ENCODE peak calls at places on chromosomes 5 and 9, in nine cellular contexts. X is BE2C; E is Panc1; C is neuronal stem cell; P is MM.1S; A is lower lobe of right lung; L is right cardiac atrium; Z is CD8-positive, alpha-beta T cell; F is spleen. Y is an unnamed sample.

GRCh38 chr5:151660616-151661015 is 26.1 kb downstream of the SPARC start:
- DNase-seq in P (no peak), X (no peak), F (no peak), Z (no peak), C (no peak), E (no peak), L (no peak), A (no peak), Y (no peak)

GRCh38 chr5:43609752-43610151 is 6.8 kb downstream of the NNT start:
- DNase-seq in C (no peak), E (no peak), L (no peak), A (no peak), X (no peak), Z (no peak), P (peak; percentile 8), F (no peak), Y (no peak)

GRCh38 chr5:74149395-74149794 is 491.1 kb downstream of the ENC1 start:
- DNase-seq in L (peak; percentile 51), E (no peak), C (no peak), Z (no peak), F (no peak), X (no peak), A (peak; percentile 73), P (no peak), Y (no peak)

GRCh38 chr9:111527347-111527746 is 2.4 kb downstream of the ZNF483 start:
- DNase-seq in C (no peak), X (no peak), F (no peak), L (no peak), E (no peak), A (no peak), P (no peak), Z (no peak), Y (no peak)

GRCh38 chr5:32144637-32145207 is 29.4 kb downstream of the GOLPH3 start:
- DNase-seq in P (no peak), A (no peak), F (no peak), Z (no peak), E (no peak), X (no peak), L (peak; percentile 76), C (no peak), Y (no peak)

GRCh38 chr5:67724412-67725135 is 491.0 kb upstream of the PIK3R1 start:
- DNase-seq in C (no peak), E (no peak), F (no peak), A (no peak), X (no peak), L (peak; percentile 18), Z (no peak), P (no peak), Y (no peak)

GRCh38 chr5:95783661-95784060 is 38.9 kb downstream of the GLRX start:
- DNase-seq in L (no peak), A (no peak), E (no peak), P (no peak), X (no peak), F (no peak), C (no peak), Z (no peak), Y (no peak)

GRCh38 chr9:22148876-22149637 is 140.0 kb upstream of the CDKN2B start:
- DNase-seq in Z (no peak), E (no peak), P (no peak), A (no peak), C (no peak), L (no peak), X (no peak), F (no peak), Y (no peak)

GRCh38 chr9:111720170-111720569 is 58.8 kb downstream of the GNG10 start:
- DNase-seq in F (no peak), L (no peak), X (no peak), P (no peak), E (no peak), C (no peak), A (no peak), Z (no peak), Y (peak; percentile 6)

GRCh38 chr5:94893404-94894145 is 275.1 kb downstream of the SLF1 start:
- DNase-seq in Z (no peak), E (no peak), L (no peak), C (peak; percentile 50), F (no peak), A (no peak), X (peak; percentile 12), P (no peak), Y (peak; percentile 24)

GRCh38 chr5:16721151-16722102 is 104.6 kb upstream of the RETREG1 start:
- DNase-seq in C (no peak), X (no peak), L (no peak), E (no peak), F (no peak), Z (no peak), A (no peak), P (no peak), Y (peak; percentile 42)

GRCh38 chr5:113128082-113128481 is 151.5 kb downstream of the DCP2 start:
- DNase-seq in F (no peak), E (no peak), X (no peak), A (no peak), L (no peak), Z (no peak), P (no peak), C (no peak), Y (no peak)

GRCh38 chr5:36739751-36740221 is 133.4 kb downstream of the SLC1A3 start:
- DNase-seq in F (no peak), P (peak; percentile 82), C (peak; percentile 73), Z (peak; percentile 73), X (peak; percentile 78), L (peak; percentile 87), E (peak; percentile 76), A (peak; percentile 78), Y (peak; percentile 88)

GRCh38 chr9:131398204-131398603 is 4.3 kb downstream of the PRRC2B start:
- DNase-seq in L (peak; percentile 60), Z (peak; percentile 72), C (no peak), A (peak; percentile 59), E (no peak), X (no peak), F (peak; percentile 84), P (peak; percentile 89), Y (no peak)

GRCh38 chr5:150167908-150168307 is 1.3 kb downstream of the CDX1 start:
- DNase-seq in X (no peak), F (no peak), E (no peak), L (peak; percentile 43), Z (no peak), A (no peak), C (no peak), P (no peak), Y (no peak)

GRCh38 chr9:133920471-133920870 is 71.7 kb downstream of the VAV2 start:
- DNase-seq in P (no peak), L (peak; percentile 46), C (no peak), A (no peak), Z (no peak), F (no peak), X (no peak), E (no peak), Y (no peak)

DNA sequence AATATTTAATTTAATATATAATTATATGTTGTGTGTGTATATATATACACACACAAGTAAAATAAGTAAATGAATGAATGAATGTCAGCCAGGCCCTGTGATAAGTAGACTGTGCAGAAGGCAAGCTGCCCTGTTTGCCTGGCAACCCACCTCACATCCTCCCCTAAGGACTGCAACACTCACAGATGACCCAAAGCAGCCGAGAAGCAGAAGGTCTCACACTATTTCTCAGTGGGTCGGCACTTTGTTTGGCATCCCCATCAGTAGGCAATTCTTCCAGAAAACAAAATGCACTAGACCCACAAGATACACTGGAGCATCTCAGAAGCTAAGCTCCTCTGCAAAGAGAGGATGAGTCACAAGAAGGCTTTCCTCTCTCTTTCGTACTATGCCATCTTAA is 152.1 kb upstream of the GRAMD2B start:
- DNase-seq in F (no peak), E (no peak), Z (no peak), A (no peak), L (no peak), C (no peak), P (no peak), X (no peak), Y (no peak)
- H3K4me3 ChIP-seq in F (no peak overlapping the region), E (no peak overlapping the region), Z (no peak overlapping the region), A (no peak overlapping the region), L (no peak overlapping the region), C (no peak overlapping the region), P (no peak overlapping the region), X (no peak overlapping the region), Y (no peak overlapping the region)

DNA sequence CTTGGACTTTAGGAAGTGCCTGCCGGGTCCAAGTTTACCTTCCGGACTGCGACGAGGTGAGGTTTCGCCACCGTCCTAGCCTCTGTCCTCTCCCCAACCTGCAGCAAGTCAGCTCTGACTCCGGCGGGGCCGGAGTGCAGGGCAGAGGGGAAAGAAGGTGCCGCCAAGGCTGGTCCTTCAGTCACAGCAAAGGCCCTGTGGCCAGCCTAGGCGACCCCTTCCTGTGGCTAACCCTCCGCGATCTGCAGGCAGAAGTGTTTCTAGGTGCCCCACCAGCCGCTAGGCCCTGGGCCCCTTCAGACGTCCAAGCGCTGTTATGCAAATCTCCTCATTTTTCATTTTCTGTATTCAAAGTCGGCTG is 11.1 kb upstream of the NKX2-5 start:
- DNase-seq in C (no peak), Z (no peak), F (peak; percentile 38), X (no peak), P (no peak), A (no peak), L (no peak), E (no peak), Y (no peak)
- H3K4me3 ChIP-seq in C (no peak overlapping the region), Z (no peak overlapping the region), F (peak overlapping the region; percentile 40), X (no peak overlapping the region), P (no peak overlapping the region), A (no peak overlapping the region), L (no peak overlapping the region), E (no peak overlapping the region), Y (no peak overlapping the region)

GRCh38 chr9:120152295-120152694 is 427.7 kb downstream of the CDK5RAP2 start:
- DNase-seq in C (peak; percentile 48), L (peak; percentile 79), A (no peak), E (no peak), F (no peak), X (peak; percentile 79), Z (no peak), P (no peak), Y (peak; percentile 57)
- H3K4me3 ChIP-seq in C (no peak overlapping the region), L (no peak overlapping the region), A (no peak overlapping the region), E (no peak overlapping the region), F (no peak overlapping the region), X (no peak overlapping the region), Z (no peak overlapping the region), P (no peak overlapping the region), Y (no peak overlapping the region)

GRCh38 chr5:172453986-172454354 is 355 bp downstream of the SH3PXD2B start:
- DNase-seq in F (no peak), C (peak; percentile 56), L (peak; percentile 83), Z (no peak), E (no peak), P (no peak), X (peak; percentile 46), A (no peak), Y (peak; percentile 82)

GRCh38 chr5:172451771-172452197 is 2.5 kb downstream of the SH3PXD2B start:
- DNase-seq in A (no peak), F (peak; percentile 49), P (no peak), L (peak; percentile 52), X (no peak), Z (no peak), C (no peak), E (no peak), Y (no peak)

GRCh38 chr5:172453206-172453985 is 929 bp downstream of the SH3PXD2B start:
- DNase-seq in E (no peak), A (no peak), F (no peak), L (peak; percentile 75), Z (no peak), X (peak; percentile 26), C (peak; percentile 71), P (no peak), Y (peak; percentile 96)

GRCh38 chr5:172450861-172451695 is 3.2 kb downstream of the SH3PXD2B start:
- DNase-seq in L (peak; percentile 74), C (no peak), E (no peak), X (peak; percentile 52), A (no peak), P (peak; percentile 29), Z (peak; percentile 34), F (peak; percentile 71), Y (no peak)

GRCh38 chr5:172452398-172453205 is 1.7 kb downstream of the SH3PXD2B start:
- DNase-seq in A (no peak), X (no peak), E (no peak), P (no peak), L (peak; percentile 73), Z (no peak), C (no peak), F (peak; percentile 13), Y (peak; percentile 65)
- H3K4me3 ChIP-seq in A (peak overlapping the region; percentile 73), X (no peak overlapping the region), E (peak overlapping the region; percentile 83), P (no peak overlapping the region), L (peak overlapping the region; percentile 87), Z (no peak overlapping the region), C (peak overlapping the region; percentile 19), F (peak overlapping the region; percentile 75), Y (peak overlapping the region; percentile 74)

Y was measured in HAP-1.